ENCODE peak calls at places on chromosomes 11 and 22, in seven cellular contexts. H is stimulated activated CD8-positive, alpha-beta memory T cell treated with anti-CD3 and anti-CD28 coated beads, Interleukin-15, amount 100 ng/mL, for 24 hours; T is SW 1271; C is HAP-1; K is NAMALWA; Q is SJSA1; E is A172. N is an unnamed sample.

GRCh38 chr11:117888140-117888561 is 11.7 kb upstream of the FXYD6 start:
- DNase-seq in H (no peak), T (no peak), C (no peak), K (no peak), E (no peak), Q (no peak), N (no peak)

GRCh38 chr22:19986011-19986409 is 30.6 kb downstream of the ARVCF start:
- DNase-seq in C (no peak), K (no peak), Q (no peak), H (no peak), E (no peak), T (no peak), N (no peak)

GRCh38 chr11:67316882-67317364 is 13.6 kb downstream of the SSH3 start:
- DNase-seq in H (no peak), K (no peak), C (no peak), T (peak), E (peak), Q (no peak), N (no peak)

GRCh38 chr11:39668640-39669039 is 1790.8 kb downstream of the LRRC4C start:
- DNase-seq in E (peak), T (no peak), K (no peak), Q (peak), H (no peak), C (no peak), N (no peak)

GRCh38 chr11:123449436-123449835 is 19.4 kb downstream of the GRAMD1B start:
- DNase-seq in C (no peak), T (no peak), E (no peak), Q (no peak), K (no peak), H (no peak), N (no peak)

GRCh38 chr11:11620251-11620965 is 1.4 kb downstream of the GALNT18 start:
- DNase-seq in H (no peak), Q (peak), K (peak), C (peak), T (no peak), E (no peak), N (no peak)

GRCh38 chr11:665707-666281 is 28.7 kb downstream of the DRD4 start:
- DNase-seq in C (no peak), T (no peak), K (no peak), Q (no peak), H (no peak), E (no peak), N (no peak)

GRCh38 chr11:2574043-2574552 is 125.7 kb downstream of the KCNQ1OT1 start:
- DNase-seq in T (no peak), H (no peak), E (no peak), C (no peak), Q (no peak), K (no peak), N (no peak)

GRCh38 chr11:125164422-125165110 is at the start of gene PKNOX2:
- DNase-seq in T (no peak), H (peak), K (no peak), Q (peak), C (peak), E (peak), N (peak)

GRCh38 chr11:123683616-123684170 is 29.3 kb upstream of the SCN3B start:
- DNase-seq in H (no peak), E (no peak), K (no peak), C (no peak), Q (no peak), T (no peak), N (no peak)

GRCh38 chr11:113618360-113618759 is 87.7 kb downstream of the TMPRSS5 start:
- DNase-seq in E (peak), K (no peak), H (no peak), C (no peak), Q (peak), T (no peak), N (no peak)

GRCh38 chr11:35165416-35166368 is 26.7 kb downstream of the CD44 start:
- DNase-seq in Q (no peak), E (peak), T (peak), C (no peak), H (no peak), K (no peak), N (no peak)

GRCh38 chr22:20552913-20553401 is 45.5 kb downstream of the MED15 start:
- DNase-seq in E (no peak), C (no peak), Q (no peak), K (no peak), T (no peak), H (no peak), N (no peak)

GRCh38 chr22:41648431-41648830 is 27.3 kb downstream of the XRCC6 start:
- DNase-seq in T (no peak), E (no peak), K (no peak), C (no peak), Q (no peak), H (no peak), N (no peak)

GRCh38 chr11:1197886-1198765 is 24.7 kb upstream of the MUC5B start:
- DNase-seq in C (no peak), E (no peak), Q (no peak), H (no peak), K (no peak), T (no peak), N (no peak)

GRCh38 chr11:65215441-65216076 is 33.8 kb downstream of the CAPN1 start:
- DNase-seq in Q (no peak), E (no peak), C (no peak), T (no peak), H (no peak), K (peak), N (no peak)

GRCh38 chr22:39431821-39432251 is 25.0 kb upstream of the MGAT3 start:
- DNase-seq in Q (no peak), T (no peak), K (no peak), E (peak), H (no peak), C (no peak), N (no peak)

GRCh38 chr11:47447906-47448305 is 1.0 kb downstream of the RAPSN start:
- DNase-seq in Q (no peak), H (no peak), E (no peak), K (no peak), C (no peak), T (no peak), N (no peak)

GRCh38 chr22:35629406-35630234 is 12.5 kb upstream of the MB start:
- DNase-seq in Q (peak), H (no peak), K (no peak), C (no peak), T (peak), E (peak), N (no peak)

GRCh38 chr11:99268895-99269294 is 248.1 kb downstream of the CNTN5 start:
- DNase-seq in H (no peak), C (no peak), T (no peak), K (no peak), E (no peak), Q (no peak), N (no peak)

GRCh38 chr11:26319906-26320305 is 12.0 kb upstream of the ANO3 start:
- DNase-seq in H (no peak), C (no peak), K (no peak), Q (no peak), E (no peak), T (no peak), N (peak)

GRCh38 chr11:15146271-15147003 is 31.7 kb downstream of the INSC start:
- DNase-seq in C (no peak), E (no peak), T (no peak), H (no peak), Q (no peak), K (no peak), N (no peak)

GRCh38 chr11:114738954-114739353 is 60.6 kb downstream of the NXPE2 start:
- DNase-seq in E (peak), T (no peak), Q (no peak), C (peak), H (no peak), K (peak), N (no peak)

GRCh38 chr22:23399367-23400285 is 180.5 kb downstream of the IGLL1 start:
- DNase-seq in E (no peak), C (no peak), T (no peak), K (no peak), H (no peak), Q (no peak), N (no peak)

N was measured in NCI-H1930.